ENCODE peak calls at places on chromosomes 2 and 18, in eight cellular contexts. I, Q, Y, D, S, L, U and N are unnamed samples.

GRCh38 chr2:236773206-236773605 is 203.6 kb downstream of the ACKR3 start:
- DNase-seq in Q (no peak), U (no peak), S (no peak), I (no peak), L (no peak), D (peak), Y (no peak), N (no peak)

GRCh38 chr2:170997893-170998477 is 68.9 kb downstream of the GORASP2 start:
- DNase-seq in D (no peak), Q (no peak), L (no peak), Y (no peak), I (no peak), S (no peak), U (no peak), N (no peak)

GRCh38 chr2:23940976-23941605 is 828 bp downstream of the UBXN2A start:
- DNase-seq in S (no peak), Y (no peak), I (peak), U (no peak), L (peak), Q (no peak), D (no peak), N (peak)

GRCh38 chr2:39228413-39229209 is 15.2 kb downstream of the CDKL4 start:
- DNase-seq in L (no peak), Q (no peak), U (no peak), Y (peak), D (no peak), I (no peak), S (no peak), N (no peak)

GRCh38 chr18:77131652-77132368 is 773 bp downstream of the MBP start:
- DNase-seq in L (no peak), Q (peak), U (no peak), D (peak), S (peak), Y (peak), I (no peak), N (peak)

GRCh38 chr2:49068613-49069012 is 85.7 kb downstream of the FSHR start:
- DNase-seq in S (no peak), Q (no peak), D (no peak), L (no peak), Y (peak), U (no peak), I (no peak), N (no peak)

GRCh38 chr18:11989966-11990380 is 8.7 kb downstream of the IMPA2 start:
- DNase-seq in Q (no peak), D (no peak), I (no peak), U (no peak), L (no peak), Y (peak), S (no peak), N (no peak)

GRCh38 chr2:205439621-205440020 is 242.7 kb upstream of the NRP2 start:
- DNase-seq in Q (no peak), D (no peak), L (no peak), U (no peak), I (no peak), S (no peak), Y (no peak), N (no peak)

GRCh38 chr2:79453918-79454317 is 58.9 kb upstream of the CTNNA2 start:
- DNase-seq in L (no peak), D (no peak), S (no peak), Q (no peak), U (no peak), Y (peak), I (no peak), N (peak)

GRCh38 chr2:13676269-13676668 is 956.2 kb upstream of the LRATD1 start:
- DNase-seq in L (no peak), Y (no peak), Q (no peak), D (no peak), S (no peak), I (peak), U (no peak), N (peak)

GRCh38 chr18:21359746-21360145 is 117.7 kb downstream of the GREB1L start:
- DNase-seq in Y (no peak), I (no peak), D (no peak), L (no peak), Q (no peak), U (no peak), S (no peak), N (no peak)

GRCh38 chr18:44839239-44839666 is 158.6 kb downstream of the SETBP1 start:
- DNase-seq in Y (peak), U (no peak), S (peak), Q (peak), L (peak), D (peak), I (peak), N (peak)

GRCh38 chr2:7456762-7457161 is 539.5 kb downstream of the RNF144A start:
- DNase-seq in Q (no peak), Y (peak), L (no peak), I (no peak), S (no peak), U (no peak), D (no peak), N (no peak)

GRCh38 chr2:221372156-221372870 is 199.8 kb downstream of the EPHA4 start:
- DNase-seq in Q (no peak), I (peak), S (no peak), D (no peak), Y (peak), L (no peak), U (no peak), N (no peak)

GRCh38 chr2:195009202-195009601 is 647.8 kb upstream of the SLC39A10 start:
- DNase-seq in U (no peak), Y (no peak), L (no peak), D (no peak), Q (peak), I (no peak), S (no peak), N (peak)

GRCh38 chr2:2744958-2745715 is 414.1 kb upstream of the MYT1L start:
- DNase-seq in Q (no peak), Y (no peak), D (no peak), U (no peak), I (no peak), L (no peak), S (no peak), N (no peak)

GRCh38 chr2:113979172-113980128 is 89.6 kb downstream of the ACTR3 start:
- DNase-seq in I (no peak), D (no peak), Y (no peak), L (no peak), S (peak), U (no peak), Q (no peak), N (no peak)

GRCh38 chr18:50610349-50610748 is 50.5 kb downstream of the MAPK4 start:
- DNase-seq in D (no peak), U (no peak), Q (no peak), L (no peak), Y (no peak), I (no peak), S (no peak), N (no peak)

GRCh38 chr2:4678937-4679336 is 975.6 kb downstream of the DCDC2C start:
- DNase-seq in S (no peak), D (no peak), Y (no peak), L (no peak), I (peak), U (no peak), Q (no peak), N (no peak)
- TF ChIP-seq CTCF in S (no peak), D (no peak), Y (no peak), L (no peak), I (no peak), U (no peak), Q (no peak), N (no peak)

DNA sequence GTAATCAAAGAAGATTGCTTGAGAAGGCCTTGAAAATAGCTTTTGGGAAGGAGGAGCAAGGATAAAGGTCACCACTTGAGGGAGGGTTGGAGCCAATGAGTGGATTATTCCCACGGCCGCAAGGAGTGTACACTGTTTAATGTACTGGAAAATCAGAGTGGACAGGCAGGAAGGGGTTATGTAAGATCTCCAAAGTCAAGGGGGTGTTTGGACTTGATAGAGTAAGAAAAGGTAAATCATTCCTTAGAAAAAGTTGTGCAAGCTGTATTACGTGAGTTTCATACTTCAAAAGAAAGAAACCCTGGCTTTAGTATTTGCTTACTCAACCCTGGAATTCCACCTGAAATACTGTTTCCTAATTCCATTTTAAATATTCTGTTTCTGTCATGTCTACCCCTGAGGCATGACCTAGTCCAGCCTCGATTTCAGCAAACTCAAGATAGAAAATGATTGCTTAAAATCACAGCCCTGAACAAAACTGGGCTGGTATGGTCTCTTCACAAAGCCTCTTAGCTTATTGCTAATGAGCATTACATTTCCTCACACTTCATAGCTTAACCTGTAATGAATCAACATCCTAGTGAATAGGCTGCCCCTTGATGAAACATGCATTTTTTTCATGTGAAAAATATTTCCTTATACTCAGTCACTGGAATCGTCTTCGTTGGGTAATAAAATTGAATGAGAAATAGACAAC is 1.1 kb downstream of the MREG start:
- DNase-seq in Y (no peak), Q (no peak), L (peak), I (no peak), D (no peak), S (no peak), U (no peak), N (peak)
- TF ChIP-seq CTCF in Y (peak), Q (no peak), L (no peak), I (peak), D (no peak), S (no peak), U (no peak), N (peak)

GRCh38 chr2:199019898-199020507 is 437.7 kb downstream of the SATB2 start:
- DNase-seq in Q (no peak), L (peak), I (peak), D (no peak), U (no peak), Y (peak), S (no peak), N (peak)
- TF ChIP-seq CTCF in Q (peak), L (peak), I (peak), D (peak), U (peak), Y (peak), S (no peak), N (peak)

DNA sequence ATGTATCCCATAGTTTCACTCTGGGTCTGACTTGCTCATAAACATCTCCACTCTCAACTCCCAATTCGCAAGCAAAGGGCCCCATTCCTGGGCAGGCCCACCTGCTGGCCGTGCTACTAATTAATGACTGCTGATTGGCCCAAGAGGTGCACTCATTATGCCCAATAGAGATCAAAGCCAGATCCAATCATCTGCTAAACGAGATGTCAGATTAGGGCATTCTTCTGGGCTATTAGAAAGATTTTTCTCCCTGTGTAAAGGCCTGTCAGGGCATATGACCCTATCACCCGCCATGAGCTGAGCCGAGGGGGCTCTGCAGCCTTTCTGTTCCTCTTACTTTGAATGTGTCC is 103.4 kb upstream of the HAAO start:
- DNase-seq in Q (no peak), Y (no peak), L (no peak), S (no peak), I (no peak), U (no peak), D (no peak), N (no peak)
- TF ChIP-seq CTCF in Q (no peak), Y (no peak), L (no peak), S (no peak), I (no peak), U (no peak), D (no peak), N (no peak)

DNA sequence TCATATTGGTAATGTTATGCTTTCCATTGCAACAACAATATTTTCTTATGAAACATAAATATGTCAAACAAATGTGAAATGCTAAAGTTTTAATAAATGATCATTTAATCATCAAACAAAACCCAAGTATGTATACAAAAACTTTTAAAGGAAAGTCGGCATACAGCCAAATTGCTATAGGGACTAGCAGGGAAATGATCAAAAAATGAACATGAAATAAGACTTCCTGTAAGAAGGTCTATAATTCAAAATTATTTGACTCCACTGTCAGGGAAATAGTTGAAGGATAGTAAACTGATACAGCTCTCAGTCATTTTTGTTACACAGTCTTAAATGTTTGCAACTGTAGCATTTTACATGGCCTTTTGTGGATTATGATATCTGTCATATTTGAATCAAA is 13.7 kb downstream of the MEIS1 start:
- DNase-seq in D (no peak), S (no peak), Q (no peak), Y (no peak), I (no peak), U (no peak), L (no peak), N (no peak)
- TF ChIP-seq CTCF in D (no peak), S (no peak), Q (no peak), Y (no peak), I (no peak), U (no peak), L (no peak), N (no peak)

GRCh38 chr2:41917587-41917986 is 130.2 kb upstream of the PKDCC start:
- DNase-seq in I (no peak), Q (no peak), L (no peak), Y (no peak), S (no peak), U (no peak), D (no peak), N (no peak)
- TF ChIP-seq CTCF in I (no peak), Q (no peak), L (no peak), Y (no peak), S (no peak), U (no peak), D (no peak), N (no peak)

GRCh38 chr18:34729264-34729663 is 19.2 kb downstream of the DTNA start:
- DNase-seq in Q (no peak), I (peak), U (no peak), L (peak), S (no peak), Y (peak), D (no peak), N (peak)
- TF ChIP-seq CTCF in Q (peak), I (peak), U (peak), L (peak), S (no peak), Y (peak), D (peak), N (peak)